ENCODE peak calls at places on chromosomes 12 and 14, in ten cellular contexts. H is H1, Z is IMR-90, W is uterus, G is lower leg skin, Q is A549, N is NB4, R is GM12892, V is ovary, O is adrenal gland. I is an unnamed sample.

GRCh38 chr14:70842851-70843462 is 33.6 kb upstream of the MAP3K9 start:
- DNase-seq in H (no peak), Z (no peak), W (no peak), G (no peak), Q (no peak), N (no peak), R (no peak), V (no peak), O (no peak), I (no peak)

GRCh38 chr14:65102441-65103149 is at the start of gene MAX:
- DNase-seq in H (peak; percentile 94), Z (peak; percentile 98), W (peak; percentile 98), G (peak; percentile 99), Q (peak; percentile 96), N (peak; percentile 99), R (peak; percentile 90), V (peak; percentile 96), O (peak; percentile 99), I (peak; percentile 95)

GRCh38 chr12:70648191-70648590 is 11.0 kb upstream of the PTPRB start:
- DNase-seq in H (no peak), Z (peak; percentile 43), W (no peak), G (no peak), Q (no peak), N (no peak), R (no peak), V (no peak), O (no peak), I (no peak)

GRCh38 chr12:79082595-79082994 is 218.0 kb downstream of the SYT1 start:
- DNase-seq in H (no peak), Z (no peak), W (no peak), G (no peak), Q (no peak), N (no peak), R (no peak), V (no peak), O (no peak), I (no peak)

GRCh38 chr12:585062-586061 is 77.9 kb downstream of the NINJ2 start:
- DNase-seq in H (no peak), Z (no peak), W (no peak), G (no peak), Q (no peak), N (no peak), R (no peak), V (no peak), O (no peak), I (no peak)

GRCh38 chr14:34161351-34162169 is 210.7 kb upstream of the EGLN3 start:
- DNase-seq in H (no peak), Z (no peak), W (no peak), G (no peak), Q (no peak), N (no peak), R (no peak), V (no peak), O (no peak), I (no peak)

GRCh38 chr14:77139022-77139421 is 2.6 kb downstream of the ZDHHC22 start:
- DNase-seq in H (no peak), Z (no peak), W (no peak), G (no peak), Q (no peak), N (no peak), R (no peak), V (no peak), O (no peak), I (no peak)

GRCh38 chr12:8887285-8887715 is 27.0 kb upstream of the PHC1 start:
- DNase-seq in H (no peak), Z (peak; percentile 25), W (no peak), G (no peak), Q (no peak), N (peak; percentile 12), R (no peak), V (no peak), O (no peak), I (no peak)

GRCh38 chr12:50785406-50785805 is 21.5 kb downstream of the ATF1 start:
- DNase-seq in H (no peak), Z (no peak), W (no peak), G (no peak), Q (no peak), N (no peak), R (no peak), V (no peak), O (no peak), I (no peak)

GRCh38 chr12:21483531-21483930 is 17.9 kb downstream of the RECQL start:
- DNase-seq in H (no peak), Z (no peak), W (no peak), G (no peak), Q (no peak), N (no peak), R (no peak), V (no peak), O (no peak), I (no peak)

GRCh38 chr14:104035300-104035699 is 50.2 kb upstream of the ASPG start:
- DNase-seq in H (no peak), Z (no peak), W (no peak), G (no peak), Q (no peak), N (no peak), R (no peak), V (no peak), O (no peak), I (no peak)

GRCh38 chr12:69354561-69355187 is 4.9 kb upstream of the YEATS4 start:
- DNase-seq in H (no peak), Z (no peak), W (no peak), G (no peak), Q (no peak), N (no peak), R (no peak), V (no peak), O (no peak), I (no peak)
- TF ChIP-seq POLR2A in H (no peak), Z (no peak), W (no peak), G (no peak), Q (no peak), N (no peak), R (no peak), V (no peak), O (no peak), I (no peak)

GRCh38 chr12:1595026-1595561 is 713 bp upstream of the FBXL14 start:
- DNase-seq in H (no peak), Z (no peak), W (peak; percentile 42), G (no peak), Q (no peak), N (no peak), R (no peak), V (no peak), O (no peak), I (no peak)
- TF ChIP-seq POLR2A in H (no peak), Z (no peak), W (no peak), G (no peak), Q (no peak), N (no peak), R (no peak), V (no peak), O (no peak), I (no peak)

GRCh38 chr12:124774462-124775167 is 89.0 kb downstream of the SCARB1 start:
- DNase-seq in H (no peak), Z (peak; percentile 85), W (peak; percentile 63), G (no peak), Q (no peak), N (peak; percentile 84), R (peak; percentile 55), V (peak; percentile 68), O (peak; percentile 84), I (peak; percentile 38)

GRCh38 chr12:124774054-124774461 is 89.6 kb downstream of the SCARB1 start:
- DNase-seq in H (no peak), Z (no peak), W (no peak), G (no peak), Q (no peak), N (peak; percentile 86), R (no peak), V (no peak), O (peak; percentile 72), I (no peak)

GRCh38 chr12:124770725-124771124 is 92.9 kb downstream of the SCARB1 start:
- DNase-seq in H (no peak), Z (no peak), W (no peak), G (no peak), Q (no peak), N (no peak), R (no peak), V (no peak), O (no peak), I (no peak)

GRCh38 chr12:124771462-124772361 is 92.0 kb downstream of the SCARB1 start:
- DNase-seq in H (peak; percentile 100), Z (peak; percentile 60), W (peak; percentile 84), G (peak; percentile 84), Q (peak; percentile 85), N (peak; percentile 85), R (peak; percentile 59), V (peak; percentile 91), O (peak; percentile 91), I (peak; percentile 77)

DNA sequence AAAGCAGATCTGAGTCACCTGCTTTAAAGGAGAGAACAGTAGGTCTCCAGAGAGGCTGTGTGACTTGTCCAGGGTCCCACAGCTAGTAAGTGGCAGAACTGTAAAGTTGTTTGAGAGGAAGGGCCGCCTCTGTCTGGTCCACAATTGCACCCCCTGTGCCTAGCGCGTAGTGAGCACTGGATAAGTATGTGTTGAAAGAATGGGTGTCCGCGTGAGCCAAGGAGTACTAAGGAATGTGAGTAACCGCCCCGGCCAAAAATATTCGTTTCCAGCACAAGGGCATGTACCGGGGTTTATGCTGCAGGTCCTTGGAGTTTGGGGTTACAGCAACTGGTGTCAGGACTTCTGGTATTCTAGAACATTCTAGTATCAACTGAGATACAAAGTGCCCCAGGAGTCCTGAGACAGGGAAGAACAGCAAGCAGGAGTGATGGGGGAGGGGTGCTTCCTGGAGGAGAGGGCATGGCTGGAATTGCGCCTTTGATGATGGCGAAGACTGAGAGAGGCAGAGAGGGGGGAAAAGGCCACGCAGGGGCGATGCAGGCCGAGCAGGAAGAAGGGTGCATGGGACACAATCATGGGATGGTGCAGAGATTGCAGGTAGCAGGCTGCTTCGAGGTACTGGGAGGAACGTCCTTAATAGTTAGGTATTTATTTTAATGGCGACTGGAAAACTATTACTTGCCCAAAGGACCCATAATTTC is 91.0 kb downstream of the SCARB1 start:
- DNase-seq in H (no peak), Z (no peak), W (no peak), G (no peak), Q (no peak), N (no peak), R (no peak), V (no peak), O (peak; percentile 57), I (no peak)
- TF ChIP-seq POLR2A in H (no peak), Z (no peak), W (no peak), G (no peak), Q (no peak), N (no peak), R (no peak), V (no peak), O (no peak), I (no peak)

DNA sequence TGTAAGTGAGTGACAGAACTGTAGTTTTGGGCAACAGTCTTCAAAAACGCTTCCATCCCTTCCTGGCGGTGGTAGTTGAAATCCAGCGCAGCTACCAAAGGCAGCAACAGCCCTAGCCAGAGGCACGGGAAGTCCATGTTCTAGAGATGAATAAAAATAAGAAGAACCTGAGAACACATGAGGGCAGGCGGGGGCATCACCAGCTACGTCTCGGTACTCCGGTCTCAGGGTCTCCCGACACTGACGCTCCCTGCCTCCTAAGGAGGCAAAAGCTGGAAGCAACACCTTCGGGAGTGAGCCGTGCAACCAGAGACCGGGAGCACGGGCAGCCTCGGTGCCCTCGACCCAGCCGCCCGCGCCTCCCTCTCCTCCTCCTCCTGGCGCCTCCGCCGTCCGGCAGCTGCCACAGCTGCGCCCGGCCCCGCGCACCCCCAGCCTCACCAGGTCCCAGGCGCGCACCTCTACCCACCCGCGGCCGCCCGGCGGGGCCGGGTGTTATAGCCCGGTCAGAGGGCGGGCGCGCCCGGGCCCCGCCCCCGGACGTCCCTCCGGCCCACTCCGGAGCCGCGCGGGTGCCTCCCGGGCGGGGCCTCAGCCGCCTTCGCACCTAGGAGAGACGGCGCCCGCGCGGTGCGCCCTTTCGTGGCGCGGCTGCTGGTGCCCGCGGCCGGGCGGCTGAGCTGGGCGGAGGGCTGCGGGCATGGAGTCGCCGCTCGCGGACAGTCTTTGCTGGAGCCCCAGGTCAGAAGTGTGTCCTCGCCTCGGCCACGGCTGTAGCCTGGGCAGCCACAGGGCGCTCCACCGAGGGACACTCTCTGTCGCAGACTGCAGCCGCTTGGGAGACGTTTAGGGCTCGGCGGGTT is at the start of gene CPM:
- DNase-seq in H (peak; percentile 77), Z (peak; percentile 25), W (peak; percentile 18), G (peak; percentile 47), Q (peak; percentile 78), N (peak; percentile 66), R (peak; percentile 74), V (peak; percentile 82), O (peak; percentile 75), I (no peak)
- TF ChIP-seq POLR2A in H (no peak), Z (no peak), W (peak; percentile 76), G (no peak), Q (peak; percentile 59), N (no peak), R (no peak), V (peak; percentile 81), O (peak; percentile 74), I (no peak)